ENCODE peak calls at places on chromosome 15, in five cellular contexts. N is body of pancreas; C is CD8-positive, alpha-beta T cell; G is GM06990; M is HCT116. Q is an unnamed sample.

GRCh38 chr15:67085237-67085817 is 19.9 kb downstream of the SMAD3 start:
- DNase-seq in N (no peak), C (no peak), G (peak; percentile 79), M (no peak), Q (no peak)

GRCh38 chr15:89898628-89899302 is 5.0 kb upstream of the AP3S2 start:
- DNase-seq in N (peak; percentile 69), C (peak; percentile 56), G (no peak), M (peak; percentile 60), Q (peak; percentile 72)

GRCh38 chr15:29208352-29208751 is 61.3 kb downstream of the NSMCE3 start:
- DNase-seq in N (no peak), C (no peak), G (no peak), M (no peak), Q (peak; percentile 42)

GRCh38 chr15:64703632-64703959 is 71.8 kb downstream of the RBPMS2 start:
- DNase-seq in N (no peak), C (no peak), G (no peak), M (no peak), Q (no peak)

GRCh38 chr15:55869660-55870059 is 123.8 kb downstream of the NEDD4 start:
- DNase-seq in N (no peak), C (no peak), G (no peak), M (no peak), Q (no peak)

GRCh38 chr15:83449928-83450501 is 2.9 kb downstream of the SH3GL3 start:
- DNase-seq in N (no peak), C (no peak), G (no peak), M (no peak), Q (no peak)

GRCh38 chr15:63872759-63873510 is 39.2 kb upstream of the HERC1 start:
- DNase-seq in N (no peak), C (no peak), G (no peak), M (no peak), Q (no peak)

GRCh38 chr15:78418239-78418638 is 19.8 kb upstream of the IREB2 start:
- DNase-seq in N (no peak), C (no peak), G (no peak), M (no peak), Q (no peak)

GRCh38 chr15:59131955-59132562 is 27.1 kb downstream of the CCNB2 start:
- DNase-seq in N (no peak), C (no peak), G (no peak), M (no peak), Q (no peak)

GRCh38 chr15:62124953-62125263 is 40.2 kb downstream of the C2CD4B start:
- DNase-seq in N (peak; percentile 32), C (no peak), G (no peak), M (no peak), Q (no peak)

GRCh38 chr15:57563416-57563815 is 28.3 kb upstream of the MYZAP start:
- DNase-seq in N (no peak), C (no peak), G (no peak), M (no peak), Q (no peak)
- TF ChIP-seq CTCF in N (no peak), C (no peak), G (no peak), M (no peak), Q (no peak)

GRCh38 chr15:81274932-81275341 is 49.0 kb downstream of the STARD5 start:
- DNase-seq in N (peak; percentile 73), C (peak; percentile 90), G (peak; percentile 65), M (peak; percentile 79), Q (peak; percentile 86)

GRCh38 chr15:81276967-81277366 is 47.0 kb downstream of the STARD5 start:
- DNase-seq in N (no peak), C (no peak), G (no peak), M (no peak), Q (no peak)

GRCh38 chr15:81274255-81274654 is 49.7 kb downstream of the STARD5 start:
- DNase-seq in N (no peak), C (no peak), G (no peak), M (no peak), Q (no peak)

GRCh38 chr15:81277851-81278250 is 46.1 kb downstream of the STARD5 start:
- DNase-seq in N (no peak), C (no peak), G (no peak), M (no peak), Q (no peak)

GRCh38 chr15:81275711-81276417 is 48.1 kb downstream of the STARD5 start:
- DNase-seq in N (no peak), C (no peak), G (no peak), M (no peak), Q (no peak)
- TF ChIP-seq CTCF in N (no peak), C (no peak), G (no peak), M (no peak), Q (no peak)

DNA sequence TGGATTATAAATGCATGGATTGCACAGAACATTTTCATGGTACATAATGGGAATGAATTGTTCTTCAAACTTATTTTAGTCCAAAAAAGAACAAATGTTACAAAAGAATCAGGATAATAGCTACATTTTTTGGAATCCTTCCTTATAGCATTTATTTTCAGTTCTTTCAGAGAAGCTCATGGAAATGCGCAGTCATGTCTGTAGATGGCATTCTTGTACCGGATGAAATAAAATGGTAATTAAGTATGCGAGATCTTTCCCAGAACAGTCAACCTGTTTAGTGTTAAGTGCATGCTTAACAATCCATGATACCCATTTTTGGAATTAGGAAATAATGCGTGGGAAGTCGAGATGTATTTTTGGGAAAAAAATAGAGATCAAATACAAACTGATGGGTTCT is 38.2 kb upstream of the GOLGA8B start:
- DNase-seq in N (no peak), C (no peak), G (no peak), M (peak; percentile 13), Q (no peak)
- TF ChIP-seq CTCF in N (peak; percentile 39), C (no peak), G (peak; percentile 26), M (peak; percentile 32), Q (peak; percentile 56)

DNA sequence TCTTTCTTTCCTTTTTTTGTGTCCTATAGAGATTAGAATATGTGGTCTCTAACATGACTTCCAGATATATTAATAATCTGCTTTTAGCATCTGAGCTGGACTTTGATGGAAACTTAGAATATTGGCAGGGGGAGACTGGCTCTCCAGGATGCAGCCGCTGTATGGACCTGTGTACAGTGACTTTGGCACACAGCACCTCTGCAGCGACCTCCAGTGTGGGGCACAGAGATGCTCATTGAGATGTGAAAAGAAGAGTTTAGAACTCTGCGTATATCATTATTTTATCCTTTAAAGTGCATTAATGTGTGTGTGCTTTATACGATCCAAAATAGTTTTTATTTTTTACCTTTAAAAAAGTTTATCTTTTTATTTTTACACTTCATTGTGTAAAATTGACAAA is 18.3 kb downstream of the CFAP161 start:
- DNase-seq in N (no peak), C (no peak), G (no peak), M (no peak), Q (no peak)
- TF ChIP-seq CTCF in N (no peak), C (no peak), G (peak; percentile 31), M (peak; percentile 25), Q (no peak)

GRCh38 chr15:91468861-91469260 is 368.8 kb downstream of the SV2B start:
- DNase-seq in N (no peak), C (no peak), G (peak; percentile 24), M (no peak), Q (no peak)

GRCh38 chr15:91469627-91470567 is 369.8 kb downstream of the SV2B start:
- DNase-seq in N (no peak), C (peak; percentile 55), G (peak; percentile 45), M (no peak), Q (no peak)

GRCh38 chr15:91465696-91466095 is 365.6 kb downstream of the SV2B start:
- DNase-seq in N (peak; percentile 9), C (no peak), G (no peak), M (no peak), Q (no peak)

GRCh38 chr15:91465086-91465485 is 365.0 kb downstream of the SV2B start:
- DNase-seq in N (no peak), C (no peak), G (no peak), M (no peak), Q (no peak)
- TF ChIP-seq CTCF in N (no peak), C (no peak), G (no peak), M (no peak), Q (no peak)

DNA sequence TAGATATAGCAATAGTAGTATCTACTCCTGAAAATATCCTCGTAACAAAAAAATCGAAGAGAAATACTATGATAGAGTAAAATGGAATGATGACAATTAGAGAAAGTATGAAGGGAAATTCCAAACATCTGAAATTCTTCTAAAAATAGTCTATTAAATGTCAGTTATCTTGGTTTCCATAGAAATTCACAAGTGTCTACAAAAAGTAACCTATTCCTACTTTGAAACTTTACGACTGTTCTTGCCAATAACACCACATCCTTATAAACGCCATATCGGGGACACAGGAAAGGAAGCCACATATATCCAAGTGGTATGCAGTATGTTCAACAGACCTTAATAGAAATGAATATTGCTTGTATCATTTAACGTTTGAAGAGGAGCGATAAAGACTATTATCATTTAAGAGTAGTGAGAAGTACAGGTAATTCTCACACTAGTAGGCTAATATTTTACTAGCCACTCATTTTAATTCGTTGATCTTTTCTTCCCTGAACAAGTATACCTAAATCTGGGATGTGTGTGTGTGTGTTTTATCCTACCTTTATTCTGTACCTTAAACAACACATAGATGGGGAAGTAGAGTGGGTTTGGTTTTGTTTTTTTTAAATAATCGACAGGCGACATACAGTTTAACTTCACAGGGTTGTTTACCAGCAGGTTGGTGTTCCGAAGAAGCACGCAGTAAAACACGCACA is 1.2 kb downstream of the GPR176 start:
- DNase-seq in N (no peak), C (no peak), G (no peak), M (no peak), Q (no peak)
- TF ChIP-seq CTCF in N (no peak), C (no peak), G (no peak), M (no peak), Q (no peak)

Q was measured in osteocyte.